ENCODE peak calls at places on chromosomes 4 and X, in four cellular contexts. U is SHP77 treated with DMSO at 0.1 percent for 48 hours, V is islet precursor cell, Z is Daoy. H is an unnamed sample.

GRCh38 chrX:77742788-77743476 is 43.1 kb downstream of the ATRX start:
- DNase-seq in U (no peak), V (no peak), Z (no peak), H (no peak)

GRCh38 chr4:1255151-1255550 is 6.2 kb upstream of the CTBP1 start:
- DNase-seq in U (no peak), V (no peak), Z (no peak), H (no peak)

GRCh38 chrX:2969021-2969420 is 37.3 kb upstream of the ARSH start:
- DNase-seq in U (no peak), V (no peak), Z (no peak), H (no peak)

GRCh38 chrX:11703855-11704254 is 38.1 kb upstream of the ARHGAP6 start:
- DNase-seq in U (no peak), V (no peak), Z (no peak), H (no peak)

GRCh38 chrX:28586291-28586690 is 955 bp upstream of the IL1RAPL1 start:
- DNase-seq in U (no peak), V (peak), Z (no peak), H (no peak)

GRCh38 chrX:9566150-9566621 is 101.3 kb downstream of the TBL1X start:
- DNase-seq in U (no peak), V (no peak), Z (peak), H (peak)

GRCh38 chrX:153600032-153600373 is 1.1 kb upstream of the CCNQ start:
- DNase-seq in U (no peak), V (no peak), Z (no peak), H (no peak)

GRCh38 chrX:35699642-35700041 is 98.5 kb upstream of the MAGEB16 start:
- DNase-seq in U (no peak), V (no peak), Z (no peak), H (no peak)

GRCh38 chr4:110245567-110245966 is 47.2 kb upstream of the ELOVL6 start:
- DNase-seq in U (no peak), V (no peak), Z (peak), H (no peak)

GRCh38 chr4:74005528-74005927 is 7.1 kb upstream of the CXCL5 start:
- DNase-seq in U (no peak), V (no peak), Z (no peak), H (no peak)

GRCh38 chr4:25065901-25066610 is 35.3 kb upstream of the LGI2 start:
- DNase-seq in U (no peak), V (no peak), Z (peak), H (no peak)

GRCh38 chr4:4524364-4524763 is 17.5 kb downstream of the STX18 start:
- DNase-seq in U (no peak), V (peak), Z (peak), H (no peak)

GRCh38 chr4:108129226-108129625 is 39.5 kb downstream of the LEF1 start:
- DNase-seq in U (no peak), V (no peak), Z (no peak), H (no peak)

GRCh38 chr4:172648471-172648870 is 520.1 kb upstream of the GALNT7 start:
- DNase-seq in U (no peak), V (no peak), Z (no peak), H (no peak)

GRCh38 chr4:167234388-167234881 is at the start of gene SPOCK3:
- DNase-seq in U (peak), V (peak), Z (peak), H (no peak)

GRCh38 chr4:53847935-53848334 is 216.5 kb downstream of the CHIC2 start:
- DNase-seq in U (no peak), V (no peak), Z (no peak), H (no peak)

H was measured in gastrocnemius medialis.